ENCODE peak calls at places on chromosomes 4 and X, in five cellular contexts. K is body of pancreas, E is astrocyte, W is tibial artery, C is neural progenitor cell. V is an unnamed sample.

GRCh38 chr4:53161475-53162423 is 204.1 kb downstream of the SCFD2 start:
- DNase-seq in W (no peak), K (no peak), E (no peak), C (no peak), V (no peak)

GRCh38 chrX:136147320-136147901 is at the start of gene FHL1:
- DNase-seq in C (peak), W (peak), K (peak), E (no peak), V (no peak)

GRCh38 chr4:124936427-124936826 is 223.9 kb upstream of the ANKRD50 start:
- DNase-seq in W (peak), E (peak), C (no peak), K (peak), V (peak)

GRCh38 chr4:52244773-52245360 is 193.8 kb downstream of the SPATA18 start:
- DNase-seq in C (no peak), W (no peak), E (no peak), K (no peak), V (no peak)

GRCh38 chr4:11106769-11107168 is 321.9 kb downstream of the HS3ST1 start:
- DNase-seq in C (no peak), E (no peak), W (no peak), K (no peak), V (no peak)

GRCh38 chr4:78622253-78622979 is 70.8 kb downstream of the ANXA3 start:
- DNase-seq in E (peak), W (no peak), K (no peak), C (no peak), V (no peak)

GRCh38 chr4:82721819-82722423 is 76.7 kb downstream of the SCD5 start:
- DNase-seq in W (no peak), K (peak), C (peak), E (peak), V (no peak)

GRCh38 chrX:13401724-13402123 is 81.9 kb upstream of the ATXN3L start:
- DNase-seq in K (no peak), E (no peak), C (no peak), W (no peak), V (no peak)

GRCh38 chr4:8228319-8229250 is 29.5 kb downstream of the SH3TC1 start:
- DNase-seq in K (peak), C (peak), W (peak), E (peak), V (peak)

GRCh38 chr4:74033721-74034120 is 4.8 kb downstream of the CXCL3 start:
- DNase-seq in W (no peak), K (no peak), E (no peak), C (no peak), V (no peak)

GRCh38 chr4:177455591-177455990 is 13.4 kb upstream of the AGA start:
- DNase-seq in K (no peak), C (no peak), E (peak), W (no peak), V (no peak)

GRCh38 chr4:68079918-68080317 is 49.8 kb downstream of the TMPRSS11F start:
- DNase-seq in K (no peak), W (no peak), C (no peak), E (no peak), V (no peak)

GRCh38 chr4:88674989-88675388 is 22.6 kb downstream of the NAP1L5 start:
- DNase-seq in W (no peak), C (no peak), K (no peak), E (peak), V (no peak)

GRCh38 chrX:24398766-24399165 is 38.3 kb downstream of the SUPT20HL1 start:
- DNase-seq in K (no peak), W (no peak), E (no peak), C (no peak), V (no peak)

GRCh38 chrX:153934473-153935325 is at the start of gene NAA10:
- DNase-seq in C (peak), K (peak), W (peak), E (peak), V (peak)

GRCh38 chr4:38818441-38818976 is 13.9 kb upstream of the TLR1 start:
- DNase-seq in K (no peak), C (no peak), E (no peak), W (no peak), V (no peak)

GRCh38 chrX:129577473-129577872 is 37.4 kb downstream of the OCRL start:
- DNase-seq in C (no peak), E (peak), W (peak), K (no peak), V (no peak)

DNA sequence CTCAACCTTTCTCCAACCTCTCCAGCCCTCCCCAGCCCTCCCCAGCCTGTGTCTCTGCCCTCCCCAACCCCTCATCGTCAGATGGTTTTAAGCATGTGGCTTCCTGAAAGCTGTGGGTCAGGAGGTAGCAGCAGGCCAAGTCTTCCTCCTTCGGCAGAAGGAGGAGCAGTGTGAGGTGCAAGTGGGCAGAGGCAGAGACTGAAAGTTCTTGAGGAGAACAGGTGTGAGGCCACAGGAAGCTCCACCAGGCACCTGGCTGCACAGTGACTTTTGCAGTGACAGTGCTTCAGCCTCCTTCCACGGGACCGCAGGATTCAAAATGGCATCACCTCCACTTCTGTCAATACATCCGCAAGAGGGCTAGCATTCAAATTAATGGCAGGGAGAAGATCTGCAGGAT is 203.9 kb upstream of the LEF1 start:
- DNase-seq in E (no peak), K (no peak), W (no peak), C (no peak), V (no peak)
- H3K4me3 ChIP-seq in E (no peak), K (no peak), W (no peak), C (no peak), V (no peak)

DNA sequence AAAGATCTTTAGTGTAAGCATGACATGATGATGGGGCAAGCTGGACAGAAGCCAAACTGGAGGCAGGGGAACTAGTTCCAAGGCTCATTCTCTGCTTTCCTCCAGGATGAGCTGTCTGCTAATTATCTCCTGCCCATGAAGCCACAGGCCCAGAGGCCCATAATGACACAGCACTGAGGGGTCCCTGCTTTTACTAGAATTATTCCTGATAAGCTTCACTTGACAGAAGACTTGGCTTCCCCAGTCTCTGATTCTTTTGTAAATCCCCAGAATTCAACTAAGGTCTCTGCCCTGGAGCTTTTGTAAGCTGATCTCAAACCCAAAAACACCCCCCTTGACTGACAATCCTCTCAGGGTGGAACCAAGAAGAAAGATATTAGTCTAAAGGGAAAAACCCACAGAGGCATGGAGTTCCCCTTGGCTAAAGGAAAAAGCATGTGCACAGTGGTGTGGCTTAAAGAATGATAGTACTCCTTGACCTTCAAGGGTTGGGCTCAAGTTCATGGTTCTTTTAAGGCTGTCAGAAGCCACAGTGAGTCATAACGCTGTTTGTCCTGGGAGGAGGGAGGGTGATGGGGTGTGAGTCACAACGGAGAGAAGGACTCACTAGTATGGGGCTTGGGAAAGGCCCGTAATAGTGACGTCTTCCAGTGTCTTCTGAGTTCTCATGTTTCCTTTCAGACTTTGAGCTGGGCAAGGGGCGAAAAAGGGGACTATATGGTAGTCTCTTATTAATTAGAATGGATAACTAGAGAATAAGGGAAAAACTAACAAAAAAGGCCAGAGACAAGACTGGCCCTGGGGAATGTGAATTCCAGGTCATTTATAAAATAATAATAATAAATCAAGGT is 146.0 kb upstream of the CPEB2 start:
- DNase-seq in K (no peak), C (no peak), W (peak), E (peak), V (peak)
- H3K27ac ChIP-seq in K (no peak), C (no peak), W (peak), E (peak), V (peak)

GRCh38 chrX:5876984-5877655 is 351.5 kb downstream of the NLGN4X start:
- DNase-seq in E (no peak), C (peak), W (no peak), K (peak), V (peak)
- H3K4me3 ChIP-seq in E (no peak), C (no peak), W (no peak), K (no peak), V (no peak)

GRCh38 chr4:100983426-100983825 is 363.9 kb downstream of the PPP3CA start:
- DNase-seq in C (no peak), K (no peak), W (no peak), E (no peak), V (no peak)
- H3K27ac ChIP-seq in C (no peak), K (no peak), W (no peak), E (no peak), V (no peak)

GRCh38 chrX:40011483-40012038 is 86.2 kb downstream of the BCOR start:
- DNase-seq in C (no peak), E (no peak), W (no peak), K (no peak), V (no peak)

GRCh38 chrX:40015693-40016092 is 82.1 kb downstream of the BCOR start:
- DNase-seq in W (no peak), E (no peak), C (no peak), K (no peak), V (no peak)

GRCh38 chrX:40010550-40011364 is 87.0 kb downstream of the BCOR start:
- DNase-seq in K (no peak), E (no peak), C (peak), W (no peak), V (no peak)

GRCh38 chrX:40012039-40012799 is 85.5 kb downstream of the BCOR start:
- DNase-seq in W (peak), K (peak), E (peak), C (peak), V (no peak)

GRCh38 chrX:40012800-40013682 is 84.7 kb downstream of the BCOR start:
- DNase-seq in K (peak), W (peak), C (peak), E (peak), V (peak)
- H3K4me3 ChIP-seq in K (no peak), W (peak), C (peak), E (peak), V (peak)